ENCODE peak calls at places on chromosomes 13 and 19, in ten cellular contexts. One of them, this sample, is unnamed.

GRCh38 chr19:54952591-54953344 is 5.4 kb upstream of the NLRP7 start:
- DNase-seq in lower leg skin: no peak
- DNase-seq in MG63: peak
- DNase-seq in AG10803: no peak
- DNase-seq in WERI-Rb-1: no peak
- DNase-seq in GM23338: peak
- DNase-seq in CD8-positive, alpha-beta memory T cell: no peak
- DNase-seq in fibroblast of mammary gland: peak
- DNase-seq in Karpas-422: no peak
- DNase-seq in coronary artery: no peak
- DNase-seq in this sample: no peak

GRCh38 chr19:44280916-44281315 is 21.2 kb downstream of the ZNF233 start:
- DNase-seq in lower leg skin: no peak
- DNase-seq in MG63: no peak
- DNase-seq in AG10803: no peak
- DNase-seq in WERI-Rb-1: no peak
- DNase-seq in GM23338: no peak
- DNase-seq in CD8-positive, alpha-beta memory T cell: no peak
- DNase-seq in fibroblast of mammary gland: no peak
- DNase-seq in Karpas-422: no peak
- DNase-seq in coronary artery: no peak
- DNase-seq in this sample: no peak

GRCh38 chr19:49436381-49437017 is 4.8 kb downstream of the SLC17A7 start:
- DNase-seq in lower leg skin: no peak
- DNase-seq in MG63: no peak
- DNase-seq in AG10803: no peak
- DNase-seq in WERI-Rb-1: peak
- DNase-seq in GM23338: peak
- DNase-seq in CD8-positive, alpha-beta memory T cell: peak
- DNase-seq in fibroblast of mammary gland: no peak
- DNase-seq in Karpas-422: peak
- DNase-seq in coronary artery: no peak
- DNase-seq in this sample: peak

GRCh38 chr13:76414320-76414719 is 471.9 kb downstream of the KCTD12 start:
- DNase-seq in lower leg skin: no peak
- DNase-seq in MG63: no peak
- DNase-seq in AG10803: no peak
- DNase-seq in WERI-Rb-1: no peak
- DNase-seq in GM23338: peak
- DNase-seq in CD8-positive, alpha-beta memory T cell: no peak
- DNase-seq in fibroblast of mammary gland: no peak
- DNase-seq in Karpas-422: no peak
- DNase-seq in coronary artery: no peak
- DNase-seq in this sample: no peak

GRCh38 chr19:9910625-9911024 is 25.7 kb downstream of the OLFM2 start:
- DNase-seq in lower leg skin: no peak
- DNase-seq in MG63: no peak
- DNase-seq in AG10803: no peak
- DNase-seq in WERI-Rb-1: no peak
- DNase-seq in GM23338: no peak
- DNase-seq in CD8-positive, alpha-beta memory T cell: no peak
- DNase-seq in fibroblast of mammary gland: no peak
- DNase-seq in Karpas-422: no peak
- DNase-seq in coronary artery: no peak
- DNase-seq in this sample: no peak

GRCh38 chr19:16801599-16801998 is 27.6 kb upstream of the SIN3B start:
- DNase-seq in lower leg skin: no peak
- DNase-seq in MG63: peak
- DNase-seq in AG10803: peak
- DNase-seq in WERI-Rb-1: no peak
- DNase-seq in GM23338: no peak
- DNase-seq in CD8-positive, alpha-beta memory T cell: no peak
- DNase-seq in fibroblast of mammary gland: peak
- DNase-seq in Karpas-422: no peak
- DNase-seq in coronary artery: no peak
- DNase-seq in this sample: no peak

GRCh38 chr19:33905473-33905936 is 108.8 kb downstream of the KCTD15 start:
- DNase-seq in lower leg skin: no peak
- DNase-seq in MG63: no peak
- DNase-seq in AG10803: no peak
- DNase-seq in WERI-Rb-1: no peak
- DNase-seq in GM23338: peak
- DNase-seq in CD8-positive, alpha-beta memory T cell: no peak
- DNase-seq in fibroblast of mammary gland: no peak
- DNase-seq in Karpas-422: no peak
- DNase-seq in coronary artery: no peak
- DNase-seq in this sample: no peak

GRCh38 chr13:98797456-98797855 is 45.0 kb upstream of the SLC15A1 start:
- DNase-seq in lower leg skin: no peak
- DNase-seq in MG63: no peak
- DNase-seq in AG10803: no peak
- DNase-seq in WERI-Rb-1: peak
- DNase-seq in GM23338: no peak
- DNase-seq in CD8-positive, alpha-beta memory T cell: no peak
- DNase-seq in fibroblast of mammary gland: no peak
- DNase-seq in Karpas-422: no peak
- DNase-seq in coronary artery: no peak
- DNase-seq in this sample: no peak

GRCh38 chr19:17333611-17334413 is 843 bp downstream of the ANO8 start:
- DNase-seq in lower leg skin: no peak
- DNase-seq in MG63: peak
- DNase-seq in AG10803: peak
- DNase-seq in WERI-Rb-1: no peak
- DNase-seq in GM23338: peak
- DNase-seq in CD8-positive, alpha-beta memory T cell: peak
- DNase-seq in fibroblast of mammary gland: peak
- DNase-seq in Karpas-422: peak
- DNase-seq in coronary artery: no peak
- DNase-seq in this sample: peak

GRCh38 chr13:30572859-30573275 is 44.9 kb upstream of the USPL1 start:
- DNase-seq in lower leg skin: no peak
- DNase-seq in MG63: peak
- DNase-seq in AG10803: peak
- DNase-seq in WERI-Rb-1: no peak
- DNase-seq in GM23338: peak
- DNase-seq in CD8-positive, alpha-beta memory T cell: no peak
- DNase-seq in fibroblast of mammary gland: peak
- DNase-seq in Karpas-422: peak
- DNase-seq in coronary artery: no peak
- DNase-seq in this sample: no peak

GRCh38 chr19:49249933-49250332 is 75.1 kb downstream of the SLC6A16 start:
- DNase-seq in lower leg skin: no peak
- DNase-seq in MG63: no peak
- DNase-seq in AG10803: no peak
- DNase-seq in WERI-Rb-1: no peak
- DNase-seq in GM23338: no peak
- DNase-seq in CD8-positive, alpha-beta memory T cell: no peak
- DNase-seq in fibroblast of mammary gland: no peak
- DNase-seq in Karpas-422: no peak
- DNase-seq in coronary artery: no peak
- DNase-seq in this sample: no peak

GRCh38 chr19:10260141-10260584 is 8.1 kb downstream of the MRPL4 start:
- DNase-seq in lower leg skin: no peak
- DNase-seq in MG63: no peak
- DNase-seq in AG10803: no peak
- DNase-seq in WERI-Rb-1: no peak
- DNase-seq in GM23338: no peak
- DNase-seq in CD8-positive, alpha-beta memory T cell: no peak
- DNase-seq in fibroblast of mammary gland: no peak
- DNase-seq in Karpas-422: peak
- DNase-seq in coronary artery: no peak
- DNase-seq in this sample: no peak

GRCh38 chr19:38263696-38264485 is 482 bp upstream of the SPINT2 start:
- DNase-seq in lower leg skin: peak
- DNase-seq in MG63: no peak
- DNase-seq in AG10803: peak
- DNase-seq in WERI-Rb-1: no peak
- DNase-seq in GM23338: peak
- DNase-seq in CD8-positive, alpha-beta memory T cell: peak
- DNase-seq in fibroblast of mammary gland: no peak
- DNase-seq in Karpas-422: no peak
- DNase-seq in coronary artery: peak
- DNase-seq in this sample: peak

GRCh38 chr19:7779631-7780486 is 16.8 kb downstream of the CLEC4M start:
- DNase-seq in lower leg skin: peak
- DNase-seq in MG63: no peak
- DNase-seq in AG10803: no peak
- DNase-seq in WERI-Rb-1: no peak
- DNase-seq in GM23338: no peak
- DNase-seq in CD8-positive, alpha-beta memory T cell: no peak
- DNase-seq in fibroblast of mammary gland: no peak
- DNase-seq in Karpas-422: no peak
- DNase-seq in coronary artery: no peak
- DNase-seq in this sample: no peak

DNA sequence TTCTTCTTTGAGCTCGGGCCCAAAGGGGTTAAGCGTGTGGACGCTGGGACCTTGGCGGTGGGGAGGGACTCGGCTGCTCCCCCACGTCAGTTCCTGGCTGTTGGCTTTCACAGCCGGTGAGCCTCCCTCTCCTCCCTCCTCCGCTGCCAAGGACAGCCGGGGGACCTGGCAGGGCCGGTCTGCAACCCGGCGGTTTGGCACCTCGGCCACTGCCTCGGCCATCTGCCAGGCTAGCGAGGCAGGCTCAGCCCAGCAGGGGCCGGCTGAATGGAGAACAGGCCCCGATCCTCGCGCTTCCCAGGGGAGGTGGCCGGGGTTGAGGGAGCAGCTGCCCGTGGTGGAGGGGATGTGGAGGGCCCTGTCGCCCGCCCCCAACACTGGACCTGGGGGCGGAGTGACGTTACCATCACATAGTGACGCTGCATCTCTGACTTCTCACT is 5.0 kb downstream of the TLE5 start:
- DNase-seq in lower leg skin: peak
- DNase-seq in MG63: peak
- DNase-seq in AG10803: peak
- DNase-seq in WERI-Rb-1: no peak
- DNase-seq in GM23338: no peak
- DNase-seq in CD8-positive, alpha-beta memory T cell: no peak
- DNase-seq in fibroblast of mammary gland: peak
- DNase-seq in Karpas-422: no peak
- DNase-seq in coronary artery: peak
- DNase-seq in this sample: peak
- H3K4me3 ChIP-seq in lower leg skin: no peak
- H3K4me3 ChIP-seq in MG63: no peak
- H3K4me3 ChIP-seq in AG10803: no peak
- H3K4me3 ChIP-seq in WERI-Rb-1: no peak
- H3K4me3 ChIP-seq in GM23338: no peak
- H3K4me3 ChIP-seq in CD8-positive, alpha-beta memory T cell: no peak
- H3K4me3 ChIP-seq in fibroblast of mammary gland: no peak
- H3K4me3 ChIP-seq in Karpas-422: no peak
- H3K4me3 ChIP-seq in coronary artery: peak
- H3K4me3 ChIP-seq in this sample: peak

GRCh38 chr13:94713556-94714182 is 1.3 kb upstream of the SOX21 start:
- DNase-seq in lower leg skin: no peak
- DNase-seq in MG63: no peak
- DNase-seq in AG10803: no peak
- DNase-seq in WERI-Rb-1: no peak
- DNase-seq in GM23338: peak
- DNase-seq in CD8-positive, alpha-beta memory T cell: no peak
- DNase-seq in fibroblast of mammary gland: no peak
- DNase-seq in Karpas-422: no peak
- DNase-seq in coronary artery: no peak
- DNase-seq in this sample: peak
- H3K4me3 ChIP-seq in lower leg skin: no peak
- H3K4me3 ChIP-seq in MG63: no peak
- H3K4me3 ChIP-seq in AG10803: no peak
- H3K4me3 ChIP-seq in WERI-Rb-1: no peak
- H3K4me3 ChIP-seq in GM23338: peak
- H3K4me3 ChIP-seq in CD8-positive, alpha-beta memory T cell: no peak
- H3K4me3 ChIP-seq in fibroblast of mammary gland: no peak
- H3K4me3 ChIP-seq in Karpas-422: no peak
- H3K4me3 ChIP-seq in coronary artery: peak
- H3K4me3 ChIP-seq in this sample: peak

DNA sequence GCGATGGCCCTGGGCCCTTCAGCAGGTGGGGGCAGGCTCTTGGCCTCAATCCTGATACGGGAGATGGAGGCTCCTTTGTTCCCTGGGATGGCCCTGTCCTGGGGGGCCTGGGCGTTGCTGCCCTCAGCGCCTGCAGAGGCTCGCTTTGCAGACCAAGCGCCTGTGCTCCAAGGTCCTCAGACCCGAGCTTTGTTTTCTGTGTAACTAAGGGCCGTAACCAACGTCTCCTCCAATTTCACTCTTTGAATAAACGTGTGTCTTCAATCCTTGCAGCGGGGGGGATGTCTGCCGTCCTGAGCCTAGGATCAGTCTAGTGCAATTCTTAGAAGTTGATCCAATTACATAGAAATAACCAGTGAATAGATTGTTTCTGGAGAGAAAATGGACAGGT is 5.2 kb downstream of the PTBP1 start:
- DNase-seq in lower leg skin: no peak
- DNase-seq in MG63: no peak
- DNase-seq in AG10803: no peak
- DNase-seq in WERI-Rb-1: no peak
- DNase-seq in GM23338: peak
- DNase-seq in CD8-positive, alpha-beta memory T cell: no peak
- DNase-seq in fibroblast of mammary gland: peak
- DNase-seq in Karpas-422: no peak
- DNase-seq in coronary artery: no peak
- DNase-seq in this sample: no peak
- H3K4me3 ChIP-seq in lower leg skin: no peak
- H3K4me3 ChIP-seq in MG63: no peak
- H3K4me3 ChIP-seq in AG10803: peak
- H3K4me3 ChIP-seq in WERI-Rb-1: no peak
- H3K4me3 ChIP-seq in GM23338: no peak
- H3K4me3 ChIP-seq in CD8-positive, alpha-beta memory T cell: no peak
- H3K4me3 ChIP-seq in fibroblast of mammary gland: peak
- H3K4me3 ChIP-seq in Karpas-422: no peak
- H3K4me3 ChIP-seq in coronary artery: peak
- H3K4me3 ChIP-seq in this sample: no peak

DNA sequence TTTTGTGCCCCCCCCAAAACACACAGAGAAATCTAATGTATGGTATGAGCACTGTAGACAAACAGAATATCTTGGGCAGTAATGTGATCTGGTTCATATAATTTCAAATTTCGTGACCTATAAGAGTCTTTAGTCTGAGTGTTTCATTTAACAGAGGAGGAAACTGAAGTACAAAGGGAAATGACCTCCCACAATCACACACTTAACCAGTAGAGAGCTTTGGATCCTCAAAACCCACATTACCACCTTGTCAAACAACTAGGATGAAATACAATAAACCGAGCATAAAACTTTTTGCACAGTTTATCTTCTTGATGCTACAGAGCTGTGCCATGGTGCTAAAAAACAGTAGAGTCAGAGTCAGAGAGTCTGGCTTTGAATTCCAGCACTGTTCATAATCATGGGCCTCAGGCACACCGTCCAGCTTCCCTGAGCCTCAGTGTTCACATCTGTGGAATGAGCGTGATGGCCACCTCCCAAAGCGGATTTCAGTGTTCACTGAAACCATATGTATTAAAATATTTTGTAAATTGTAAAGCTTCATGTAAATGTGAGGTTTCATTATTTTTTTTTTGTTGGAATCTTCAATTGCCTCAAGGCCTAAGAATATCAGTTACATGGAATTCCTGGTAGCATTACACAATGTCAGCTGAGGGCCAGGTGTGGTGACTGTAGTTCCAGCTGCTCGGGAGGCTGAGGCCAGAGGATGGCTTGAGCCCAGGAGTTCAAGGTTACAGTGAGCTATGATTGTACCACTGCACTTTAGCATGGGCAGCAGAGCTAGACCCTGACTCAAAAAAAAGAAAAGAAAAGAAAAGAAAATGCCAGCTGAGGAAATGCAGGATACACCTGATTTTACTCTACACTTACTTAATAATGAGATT is 126.4 kb upstream of the FRY start:
- DNase-seq in lower leg skin: no peak
- DNase-seq in MG63: no peak
- DNase-seq in AG10803: no peak
- DNase-seq in WERI-Rb-1: no peak
- DNase-seq in GM23338: no peak
- DNase-seq in CD8-positive, alpha-beta memory T cell: no peak
- DNase-seq in fibroblast of mammary gland: no peak
- DNase-seq in Karpas-422: no peak
- DNase-seq in coronary artery: no peak
- DNase-seq in this sample: no peak
- H3K4me3 ChIP-seq in lower leg skin: no peak
- H3K4me3 ChIP-seq in MG63: no peak
- H3K4me3 ChIP-seq in AG10803: no peak
- H3K4me3 ChIP-seq in WERI-Rb-1: no peak
- H3K4me3 ChIP-seq in GM23338: no peak
- H3K4me3 ChIP-seq in CD8-positive, alpha-beta memory T cell: no peak
- H3K4me3 ChIP-seq in fibroblast of mammary gland: no peak
- H3K4me3 ChIP-seq in Karpas-422: no peak
- H3K4me3 ChIP-seq in coronary artery: no peak
- H3K4me3 ChIP-seq in this sample: no peak

This sample was measured in pancreas.